ENCODE peak calls at places on chromosomes 11 and 22, in ten cellular contexts. One of them, this sample, is unnamed. For H3K4me1 and H3K9me3, the result is how much of the 10 kb centered on the place peaks cover.

GRCh38 chr11:6681949-6682348 is 1.2 kb downstream of the MRPL17 start:
- DNase-seq in psoas muscle: no peak
- DNase-seq in ovary: no peak
- DNase-seq in tibial nerve: no peak
- DNase-seq in CD8-positive, alpha-beta T cell: no peak
- DNase-seq in uterus: no peak
- DNase-seq in lower lobe of right lung: no peak
- DNase-seq in BE2C: no peak
- DNase-seq in PC-3: peak
- DNase-seq in esophagus muscularis mucosa: no peak
- DNase-seq in this sample: peak

GRCh38 chr11:65260756-65261590 is 789 bp upstream of the POLA2 start:
- DNase-seq in PC-3: no peak
- DNase-seq in esophagus muscularis mucosa: no peak
- DNase-seq in BE2C: no peak
- DNase-seq in psoas muscle: no peak
- DNase-seq in lower lobe of right lung: no peak
- DNase-seq in tibial nerve: no peak
- DNase-seq in CD8-positive, alpha-beta T cell: no peak
- DNase-seq in ovary: no peak
- DNase-seq in uterus: no peak
- DNase-seq in this sample: no peak

GRCh38 chr11:84522331-84522730 is 1104.8 kb downstream of the DLG2 start:
- DNase-seq in esophagus muscularis mucosa: no peak
- DNase-seq in CD8-positive, alpha-beta T cell: no peak
- DNase-seq in ovary: no peak
- DNase-seq in PC-3: no peak
- DNase-seq in psoas muscle: no peak
- DNase-seq in uterus: no peak
- DNase-seq in BE2C: no peak
- DNase-seq in lower lobe of right lung: no peak
- DNase-seq in tibial nerve: no peak
- DNase-seq in this sample: peak

GRCh38 chr11:131491503-131491902 is 121.1 kb downstream of the NTM start:
- DNase-seq in lower lobe of right lung: no peak
- DNase-seq in PC-3: no peak
- DNase-seq in psoas muscle: no peak
- DNase-seq in uterus: no peak
- DNase-seq in tibial nerve: no peak
- DNase-seq in BE2C: no peak
- DNase-seq in CD8-positive, alpha-beta T cell: no peak
- DNase-seq in ovary: no peak
- DNase-seq in esophagus muscularis mucosa: no peak
- DNase-seq in this sample: peak

GRCh38 chr11:326592-326841 is 5.9 kb upstream of the IFITM3 start:
- DNase-seq in lower lobe of right lung: no peak
- DNase-seq in tibial nerve: no peak
- DNase-seq in uterus: no peak
- DNase-seq in CD8-positive, alpha-beta T cell: no peak
- DNase-seq in PC-3: no peak
- DNase-seq in psoas muscle: no peak
- DNase-seq in esophagus muscularis mucosa: no peak
- DNase-seq in ovary: no peak
- DNase-seq in BE2C: no peak
- DNase-seq in this sample: no peak

GRCh38 chr22:45511847-45512261 is 9.2 kb downstream of the FBLN1 start:
- DNase-seq in ovary: peak
- DNase-seq in esophagus muscularis mucosa: no peak
- DNase-seq in BE2C: no peak
- DNase-seq in uterus: peak
- DNase-seq in tibial nerve: peak
- DNase-seq in CD8-positive, alpha-beta T cell: no peak
- DNase-seq in PC-3: no peak
- DNase-seq in psoas muscle: peak
- DNase-seq in lower lobe of right lung: no peak
- DNase-seq in this sample: peak

GRCh38 chr11:113992459-113993105 is 17.7 kb downstream of the HTR3A start:
- DNase-seq in ovary: no peak
- DNase-seq in esophagus muscularis mucosa: no peak
- DNase-seq in psoas muscle: no peak
- DNase-seq in tibial nerve: no peak
- DNase-seq in BE2C: peak
- DNase-seq in uterus: no peak
- DNase-seq in PC-3: no peak
- DNase-seq in CD8-positive, alpha-beta T cell: no peak
- DNase-seq in lower lobe of right lung: no peak
- DNase-seq in this sample: no peak

GRCh38 chr11:67795746-67796145 is 121.3 kb upstream of the ALDH3B2 start:
- DNase-seq in tibial nerve: no peak
- DNase-seq in ovary: no peak
- DNase-seq in esophagus muscularis mucosa: no peak
- DNase-seq in uterus: no peak
- DNase-seq in CD8-positive, alpha-beta T cell: no peak
- DNase-seq in psoas muscle: no peak
- DNase-seq in PC-3: no peak
- DNase-seq in lower lobe of right lung: no peak
- DNase-seq in BE2C: no peak
- DNase-seq in this sample: no peak

GRCh38 chr11:69439651-69440464 is 41.6 kb upstream of the LINC01488 start:
- DNase-seq in esophagus muscularis mucosa: no peak
- DNase-seq in BE2C: no peak
- DNase-seq in tibial nerve: no peak
- DNase-seq in PC-3: no peak
- DNase-seq in uterus: no peak
- DNase-seq in psoas muscle: peak
- DNase-seq in CD8-positive, alpha-beta T cell: no peak
- DNase-seq in lower lobe of right lung: peak
- DNase-seq in ovary: no peak
- DNase-seq in this sample: no peak

DNA sequence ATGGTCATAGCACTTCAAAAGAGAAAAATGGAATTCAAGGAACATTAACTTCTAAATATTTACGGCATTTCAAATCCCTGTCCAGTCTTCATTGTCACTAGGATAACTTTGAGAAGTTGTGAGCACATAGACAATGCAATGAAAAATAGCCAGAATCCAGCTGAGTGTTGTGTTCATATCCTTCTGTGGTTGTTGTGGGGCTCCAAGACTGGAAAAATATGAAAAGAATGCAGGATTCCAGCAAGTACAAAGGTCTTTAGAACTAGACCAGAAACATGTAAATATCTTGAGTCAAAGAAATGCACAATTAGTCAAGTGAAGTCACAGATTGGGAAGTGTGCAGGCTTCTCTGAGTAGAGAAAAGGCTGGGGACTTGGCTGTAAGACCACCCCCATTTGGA is 68.7 kb downstream of the WT1 start:
- DNase-seq in PC-3: no peak
- DNase-seq in ovary: no peak
- DNase-seq in psoas muscle: no peak
- DNase-seq in tibial nerve: no peak
- DNase-seq in lower lobe of right lung: no peak
- DNase-seq in BE2C: no peak
- DNase-seq in uterus: no peak
- DNase-seq in esophagus muscularis mucosa: no peak
- DNase-seq in CD8-positive, alpha-beta T cell: no peak
- DNase-seq in this sample: no peak
- H3K4me3 ChIP-seq in PC-3: no peak
- H3K4me3 ChIP-seq in ovary: no peak
- H3K4me3 ChIP-seq in psoas muscle: no peak
- H3K4me3 ChIP-seq in tibial nerve: no peak
- H3K4me3 ChIP-seq in lower lobe of right lung: no peak
- H3K4me3 ChIP-seq in BE2C: no peak
- H3K4me3 ChIP-seq in uterus: no peak
- H3K4me3 ChIP-seq in esophagus muscularis mucosa: no peak
- H3K4me3 ChIP-seq in CD8-positive, alpha-beta T cell: no peak
- H3K4me3 ChIP-seq in this sample: no peak

GRCh38 chr11:9669954-9670353 is 6.1 kb downstream of the SWAP70 start:
- DNase-seq in BE2C: no peak
- DNase-seq in psoas muscle: no peak
- DNase-seq in uterus: no peak
- DNase-seq in ovary: no peak
- DNase-seq in esophagus muscularis mucosa: no peak
- DNase-seq in lower lobe of right lung: no peak
- DNase-seq in tibial nerve: no peak
- DNase-seq in CD8-positive, alpha-beta T cell: no peak
- DNase-seq in PC-3: no peak
- DNase-seq in this sample: no peak
- H3K4me1 ChIP-seq in BE2C: under half
- H3K4me1 ChIP-seq in psoas muscle: under half
- H3K4me1 ChIP-seq in uterus: under half
- H3K4me1 ChIP-seq in ovary: under half
- H3K4me1 ChIP-seq in esophagus muscularis mucosa: under half
- H3K4me1 ChIP-seq in lower lobe of right lung: under half
- H3K4me1 ChIP-seq in tibial nerve: under half
- H3K4me1 ChIP-seq in CD8-positive, alpha-beta T cell: under half
- H3K4me1 ChIP-seq in PC-3: under half
- H3K4me1 ChIP-seq in this sample: under half

GRCh38 chr22:49372111-49372529 is 455.6 kb downstream of the BRD1 start:
- DNase-seq in CD8-positive, alpha-beta T cell: no peak
- DNase-seq in tibial nerve: no peak
- DNase-seq in BE2C: no peak
- DNase-seq in lower lobe of right lung: peak
- DNase-seq in ovary: no peak
- DNase-seq in psoas muscle: no peak
- DNase-seq in esophagus muscularis mucosa: no peak
- DNase-seq in PC-3: no peak
- DNase-seq in uterus: no peak
- DNase-seq in this sample: no peak

GRCh38 chr22:49373801-49374226 is 453.9 kb downstream of the BRD1 start:
- DNase-seq in esophagus muscularis mucosa: no peak
- DNase-seq in PC-3: no peak
- DNase-seq in ovary: no peak
- DNase-seq in tibial nerve: no peak
- DNase-seq in CD8-positive, alpha-beta T cell: no peak
- DNase-seq in uterus: no peak
- DNase-seq in psoas muscle: no peak
- DNase-seq in lower lobe of right lung: no peak
- DNase-seq in BE2C: no peak
- DNase-seq in this sample: no peak

GRCh38 chr22:49373289-49373666 is 454.4 kb downstream of the BRD1 start:
- DNase-seq in tibial nerve: no peak
- DNase-seq in psoas muscle: no peak
- DNase-seq in PC-3: no peak
- DNase-seq in lower lobe of right lung: no peak
- DNase-seq in CD8-positive, alpha-beta T cell: no peak
- DNase-seq in esophagus muscularis mucosa: no peak
- DNase-seq in BE2C: no peak
- DNase-seq in ovary: no peak
- DNase-seq in uterus: no peak
- DNase-seq in this sample: no peak

GRCh38 chr22:49371325-49372110 is 456.2 kb downstream of the BRD1 start:
- DNase-seq in esophagus muscularis mucosa: no peak
- DNase-seq in BE2C: no peak
- DNase-seq in ovary: no peak
- DNase-seq in uterus: no peak
- DNase-seq in psoas muscle: no peak
- DNase-seq in tibial nerve: no peak
- DNase-seq in CD8-positive, alpha-beta T cell: no peak
- DNase-seq in PC-3: no peak
- DNase-seq in lower lobe of right lung: peak
- DNase-seq in this sample: no peak

DNA sequence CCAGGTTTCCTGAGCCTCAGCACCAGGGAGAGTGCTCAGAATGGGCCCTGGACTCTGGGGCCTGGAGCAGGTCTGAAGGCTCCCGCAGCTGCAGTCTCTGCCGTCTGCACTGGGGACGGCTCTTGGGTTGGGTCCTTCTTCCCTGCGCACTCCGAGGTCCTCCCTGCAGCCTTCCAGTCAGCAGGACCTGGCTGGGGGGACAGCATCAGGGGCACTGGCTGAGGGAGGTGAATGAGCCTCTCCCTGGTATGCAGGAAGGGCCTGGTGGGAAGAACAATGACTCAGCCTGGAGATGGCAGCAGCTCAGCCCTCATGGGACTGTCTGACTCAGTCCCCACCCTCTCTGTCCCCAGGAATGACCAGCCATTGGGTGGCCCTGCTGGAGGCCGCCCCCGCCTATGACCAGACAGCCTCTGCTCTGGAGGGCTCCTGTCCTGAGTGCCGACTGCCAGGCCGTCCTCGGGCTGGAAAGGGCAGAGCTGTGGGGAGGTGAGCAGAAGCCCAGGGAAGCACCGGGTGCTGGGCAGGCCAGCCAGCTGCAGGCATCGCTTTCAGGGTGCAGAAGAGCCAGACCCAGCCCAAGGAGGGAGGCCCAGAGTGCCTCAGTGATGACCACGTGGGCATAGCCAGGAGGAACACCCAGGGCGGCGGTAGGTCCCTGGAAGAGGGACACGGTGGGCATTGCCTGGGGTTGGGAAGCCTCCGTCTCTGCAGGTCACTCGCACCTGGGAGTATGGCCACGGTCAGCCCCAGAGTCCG is 455.0 kb downstream of the BRD1 start:
- DNase-seq in uterus: no peak
- DNase-seq in lower lobe of right lung: no peak
- DNase-seq in BE2C: peak
- DNase-seq in PC-3: peak
- DNase-seq in psoas muscle: no peak
- DNase-seq in CD8-positive, alpha-beta T cell: no peak
- DNase-seq in esophagus muscularis mucosa: no peak
- DNase-seq in tibial nerve: no peak
- DNase-seq in ovary: no peak
- DNase-seq in this sample: peak
- H3K9me3 ChIP-seq in uterus: under half
- H3K9me3 ChIP-seq in lower lobe of right lung: under half
- H3K9me3 ChIP-seq in BE2C: under half
- H3K9me3 ChIP-seq in PC-3: under half
- H3K9me3 ChIP-seq in psoas muscle: under half
- H3K9me3 ChIP-seq in CD8-positive, alpha-beta T cell: under half
- H3K9me3 ChIP-seq in esophagus muscularis mucosa: under half
- H3K9me3 ChIP-seq in tibial nerve: under half
- H3K9me3 ChIP-seq in ovary: under half
- H3K9me3 ChIP-seq in this sample: under half

DNA sequence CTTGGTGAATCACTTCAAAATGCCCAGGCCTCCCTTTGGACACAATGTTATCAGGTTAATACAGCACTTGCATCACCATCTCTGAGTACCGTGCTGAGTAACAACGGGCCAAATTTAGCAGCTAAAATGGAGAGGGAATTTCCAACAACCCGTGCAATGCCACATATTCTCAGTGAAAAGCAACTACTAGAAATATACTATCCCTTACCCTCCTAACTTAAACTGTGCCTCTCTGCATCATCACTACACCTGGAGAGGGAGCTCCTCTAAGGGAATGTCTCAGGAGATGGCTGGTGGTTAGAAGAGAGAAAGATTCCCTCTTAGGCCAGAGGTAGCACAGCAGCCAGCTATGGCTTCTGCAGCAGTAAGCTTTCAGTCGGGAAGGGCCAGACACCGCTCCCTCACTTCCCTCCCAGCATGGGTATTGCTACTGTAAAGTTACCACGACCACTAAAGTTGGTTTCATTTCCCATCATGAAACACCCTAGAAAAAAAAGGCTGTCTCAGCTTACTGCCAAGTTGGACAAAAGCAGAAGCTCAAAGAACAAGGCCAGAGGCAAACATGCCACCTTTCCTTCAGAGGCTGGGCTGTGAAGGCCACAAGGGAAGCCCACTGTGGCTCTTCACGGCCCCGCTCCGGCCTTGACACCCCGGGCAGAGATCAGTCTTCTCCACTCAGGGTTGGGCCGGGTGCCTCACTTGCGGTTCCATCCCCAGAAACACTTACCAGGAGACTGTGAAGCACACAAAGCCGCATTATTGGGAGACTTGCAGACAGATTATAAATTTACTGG is 3.9 kb downstream of the MAML2 start:
- DNase-seq in tibial nerve: no peak
- DNase-seq in esophagus muscularis mucosa: no peak
- DNase-seq in uterus: no peak
- DNase-seq in BE2C: no peak
- DNase-seq in ovary: peak
- DNase-seq in lower lobe of right lung: peak
- DNase-seq in CD8-positive, alpha-beta T cell: no peak
- DNase-seq in PC-3: peak
- DNase-seq in psoas muscle: peak
- DNase-seq in this sample: peak
- H3K4me3 ChIP-seq in tibial nerve: peak
- H3K4me3 ChIP-seq in esophagus muscularis mucosa: peak
- H3K4me3 ChIP-seq in uterus: peak
- H3K4me3 ChIP-seq in BE2C: no peak
- H3K4me3 ChIP-seq in ovary: peak
- H3K4me3 ChIP-seq in lower lobe of right lung: peak
- H3K4me3 ChIP-seq in CD8-positive, alpha-beta T cell: peak
- H3K4me3 ChIP-seq in PC-3: peak
- H3K4me3 ChIP-seq in psoas muscle: peak
- H3K4me3 ChIP-seq in this sample: peak

This sample was measured in adipocyte.